ENCODE peak calls at places on chromosomes 12 and 14, in five cellular contexts. One of them, this sample, is unnamed.

GRCh38 chr14:73237219-73237785 is at the start of gene PAPLN:
- DNase-seq in SK-N-SH: peak; percentile 73
- DNase-seq in stomach: no peak
- DNase-seq in sigmoid colon: peak; percentile 80
- DNase-seq in ovary: peak; percentile 65
- DNase-seq in this sample: peak; percentile 61

GRCh38 chr12:26158078-26158764 is 33.4 kb upstream of the BHLHE41 start:
- DNase-seq in SK-N-SH: no peak
- DNase-seq in ovary: no peak
- DNase-seq in sigmoid colon: no peak
- DNase-seq in stomach: no peak
- DNase-seq in this sample: no peak

GRCh38 chr14:37140176-37140575 is 32.2 kb downstream of the SLC25A21 start:
- DNase-seq in ovary: no peak
- DNase-seq in sigmoid colon: no peak
- DNase-seq in stomach: no peak
- DNase-seq in SK-N-SH: no peak
- DNase-seq in this sample: no peak

GRCh38 chr12:12779529-12779928 is 5.9 kb upstream of the APOLD1 start:
- DNase-seq in ovary: no peak
- DNase-seq in sigmoid colon: no peak
- DNase-seq in SK-N-SH: no peak
- DNase-seq in stomach: no peak
- DNase-seq in this sample: no peak

GRCh38 chr12:14698555-14698954 is 2.2 kb upstream of the GUCY2C start:
- DNase-seq in sigmoid colon: no peak
- DNase-seq in stomach: no peak
- DNase-seq in ovary: no peak
- DNase-seq in SK-N-SH: no peak
- DNase-seq in this sample: no peak

GRCh38 chr12:65248656-65249633 is 29.5 kb upstream of the MSRB3 start:
- DNase-seq in SK-N-SH: no peak
- DNase-seq in sigmoid colon: no peak
- DNase-seq in ovary: no peak
- DNase-seq in stomach: no peak
- DNase-seq in this sample: no peak

GRCh38 chr14:25006961-25007795 is 42.8 kb downstream of the STXBP6 start:
- DNase-seq in ovary: no peak
- DNase-seq in sigmoid colon: no peak
- DNase-seq in SK-N-SH: no peak
- DNase-seq in stomach: no peak
- DNase-seq in this sample: no peak

GRCh38 chr12:58367041-58367440 is 425.7 kb downstream of the ATP23 start:
- DNase-seq in sigmoid colon: no peak
- DNase-seq in ovary: no peak
- DNase-seq in stomach: no peak
- DNase-seq in SK-N-SH: no peak
- DNase-seq in this sample: no peak

GRCh38 chr14:65949711-65950516 is 536.3 kb upstream of the CCDC196 start:
- DNase-seq in ovary: no peak
- DNase-seq in sigmoid colon: peak; percentile 72
- DNase-seq in SK-N-SH: no peak
- DNase-seq in stomach: peak; percentile 82
- DNase-seq in this sample: peak; percentile 39

GRCh38 chr14:105333613-105334364 is 19.2 kb downstream of the PACS2 start:
- DNase-seq in stomach: no peak
- DNase-seq in sigmoid colon: no peak
- DNase-seq in SK-N-SH: peak; percentile 57
- DNase-seq in ovary: no peak
- DNase-seq in this sample: no peak

GRCh38 chr12:66144796-66145754 is 14.5 kb upstream of the LLPH start:
- DNase-seq in ovary: no peak
- DNase-seq in stomach: peak; percentile 65
- DNase-seq in sigmoid colon: peak; percentile 69
- DNase-seq in SK-N-SH: peak; percentile 39
- DNase-seq in this sample: peak; percentile 55

GRCh38 chr12:15050664-15051063 is 77.8 kb downstream of the PDE6H start:
- DNase-seq in ovary: no peak
- DNase-seq in SK-N-SH: no peak
- DNase-seq in sigmoid colon: peak; percentile 67
- DNase-seq in stomach: no peak
- DNase-seq in this sample: no peak

GRCh38 chr14:50225067-50225973 is 6.1 kb downstream of the SOS2 start:
- DNase-seq in ovary: no peak
- DNase-seq in sigmoid colon: no peak
- DNase-seq in stomach: no peak
- DNase-seq in SK-N-SH: peak; percentile 16
- DNase-seq in this sample: no peak

GRCh38 chr12:47419500-47419899 is 286.3 kb downstream of the RPAP3 start:
- DNase-seq in SK-N-SH: no peak
- DNase-seq in sigmoid colon: no peak
- DNase-seq in stomach: no peak
- DNase-seq in ovary: no peak
- DNase-seq in this sample: no peak

GRCh38 chr12:122834229-122834920 is 882 bp upstream of the HIP1R start:
- DNase-seq in ovary: peak; percentile 64
- DNase-seq in stomach: peak; percentile 64
- DNase-seq in sigmoid colon: no peak
- DNase-seq in SK-N-SH: peak; percentile 83
- DNase-seq in this sample: peak; percentile 55

GRCh38 chr12:122834921-122835692 is at the start of gene HIP1R:
- DNase-seq in SK-N-SH: peak; percentile 94
- DNase-seq in stomach: peak; percentile 64
- DNase-seq in sigmoid colon: peak; percentile 69
- DNase-seq in ovary: peak; percentile 65
- DNase-seq in this sample: peak; percentile 71

GRCh38 chr12:122827258-122827657 is 8.0 kb upstream of the HIP1R start:
- DNase-seq in sigmoid colon: no peak
- DNase-seq in SK-N-SH: no peak
- DNase-seq in stomach: no peak
- DNase-seq in ovary: no peak
- DNase-seq in this sample: no peak

GRCh38 chr12:122825773-122826724 is 9.2 kb upstream of the HIP1R start:
- DNase-seq in SK-N-SH: peak; percentile 48
- DNase-seq in stomach: no peak
- DNase-seq in ovary: no peak
- DNase-seq in sigmoid colon: peak; percentile 59
- DNase-seq in this sample: no peak

DNA sequence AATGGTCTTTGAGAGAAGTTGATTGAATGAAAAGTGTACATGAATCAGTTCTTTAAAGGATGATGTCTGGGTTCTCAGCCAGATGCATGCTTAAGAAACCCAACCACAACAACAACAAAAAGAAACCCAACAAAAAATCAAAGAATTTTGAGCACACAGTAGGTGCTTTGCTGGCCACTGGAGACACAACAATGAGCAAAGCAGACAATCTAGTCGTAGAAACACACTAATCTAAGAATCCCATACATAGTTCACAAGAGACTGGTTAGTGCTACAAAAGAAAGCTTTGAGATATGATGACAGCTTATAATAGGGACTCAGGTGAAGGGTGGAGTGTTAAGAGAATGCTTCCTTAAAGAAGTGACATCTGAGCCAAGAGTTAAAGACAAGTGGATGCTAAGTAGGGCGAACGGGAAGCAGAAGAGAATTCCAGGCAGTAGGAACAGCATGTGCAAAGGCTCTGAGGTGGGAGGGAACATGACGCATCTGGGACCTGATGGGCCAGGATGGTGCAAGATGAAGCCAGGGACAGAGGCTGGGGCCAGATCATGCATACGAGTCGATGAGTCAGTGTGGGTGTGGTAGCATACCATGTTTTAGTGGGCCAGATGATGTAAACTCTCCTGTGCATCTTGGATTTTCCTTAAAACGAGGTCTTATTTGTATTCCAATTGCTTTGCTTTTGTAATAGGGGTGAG is 4.6 kb upstream of the HIP1R start:
- DNase-seq in ovary: no peak
- DNase-seq in SK-N-SH: no peak
- DNase-seq in sigmoid colon: peak; percentile 53
- DNase-seq in stomach: no peak
- DNase-seq in this sample: peak; percentile 50
- TF ChIP-seq EP300 in ovary: no peak
- TF ChIP-seq EP300 in SK-N-SH: no peak
- TF ChIP-seq EP300 in sigmoid colon: no peak
- TF ChIP-seq EP300 in stomach: no peak
- TF ChIP-seq EP300 in this sample: no peak

GRCh38 chr12:4286771-4287317 is 13.3 kb downstream of the CCND2 start:
- DNase-seq in SK-N-SH: no peak
- DNase-seq in ovary: no peak
- DNase-seq in stomach: no peak
- DNase-seq in sigmoid colon: no peak
- DNase-seq in this sample: no peak

GRCh38 chr12:4283512-4284255 is 10.1 kb downstream of the CCND2 start:
- DNase-seq in sigmoid colon: no peak
- DNase-seq in stomach: no peak
- DNase-seq in ovary: no peak
- DNase-seq in SK-N-SH: no peak
- DNase-seq in this sample: no peak

GRCh38 chr12:4284306-4284705 is 10.7 kb downstream of the CCND2 start:
- DNase-seq in stomach: no peak
- DNase-seq in SK-N-SH: no peak
- DNase-seq in sigmoid colon: no peak
- DNase-seq in ovary: no peak
- DNase-seq in this sample: no peak

GRCh38 chr12:4286228-4286627 is 12.7 kb downstream of the CCND2 start:
- DNase-seq in sigmoid colon: no peak
- DNase-seq in stomach: no peak
- DNase-seq in SK-N-SH: no peak
- DNase-seq in ovary: no peak
- DNase-seq in this sample: no peak

GRCh38 chr12:4285070-4285469 is 11.5 kb downstream of the CCND2 start:
- DNase-seq in SK-N-SH: no peak
- DNase-seq in ovary: no peak
- DNase-seq in sigmoid colon: no peak
- DNase-seq in stomach: no peak
- DNase-seq in this sample: no peak
- H3K36me3 ChIP-seq in SK-N-SH: no peaks in the 10 kb centered on the region
- H3K36me3 ChIP-seq in ovary: no peaks in the 10 kb centered on the region
- H3K36me3 ChIP-seq in sigmoid colon: peaks cover 19% of the 10 kb centered on the region
- H3K36me3 ChIP-seq in stomach: peaks cover 22% of the 10 kb centered on the region
- H3K36me3 ChIP-seq in this sample: no peaks in the 10 kb centered on the region

GRCh38 chr14:61147369-61147897 is 133.7 kb downstream of the TMEM30B start:
- DNase-seq in SK-N-SH: no peak
- DNase-seq in sigmoid colon: no peak
- DNase-seq in ovary: no peak
- DNase-seq in stomach: no peak
- DNase-seq in this sample: no peak

GRCh38 chr14:61145903-61146411 is 135.2 kb downstream of the TMEM30B start:
- DNase-seq in SK-N-SH: peak; percentile 46
- DNase-seq in ovary: no peak
- DNase-seq in sigmoid colon: no peak
- DNase-seq in stomach: no peak
- DNase-seq in this sample: no peak

GRCh38 chr14:61147898-61148549 is 133.1 kb downstream of the TMEM30B start:
- DNase-seq in sigmoid colon: peak; percentile 70
- DNase-seq in stomach: no peak
- DNase-seq in ovary: no peak
- DNase-seq in SK-N-SH: no peak
- DNase-seq in this sample: no peak

GRCh38 chr14:61146896-61147295 is 134.2 kb downstream of the TMEM30B start:
- DNase-seq in SK-N-SH: no peak
- DNase-seq in stomach: no peak
- DNase-seq in ovary: no peak
- DNase-seq in sigmoid colon: no peak
- DNase-seq in this sample: no peak

GRCh38 chr14:61145258-61145902 is 135.8 kb downstream of the TMEM30B start:
- DNase-seq in ovary: no peak
- DNase-seq in stomach: no peak
- DNase-seq in sigmoid colon: no peak
- DNase-seq in SK-N-SH: peak; percentile 53
- DNase-seq in this sample: no peak
- H3K27ac ChIP-seq in ovary: no peak overlapping the region
- H3K27ac ChIP-seq in stomach: peak overlapping the region; percentile 42
- H3K27ac ChIP-seq in sigmoid colon: peak overlapping the region; percentile 57
- H3K27ac ChIP-seq in SK-N-SH: peak overlapping the region; percentile 99
- H3K27ac ChIP-seq in this sample: peak overlapping the region; percentile 49

DNA sequence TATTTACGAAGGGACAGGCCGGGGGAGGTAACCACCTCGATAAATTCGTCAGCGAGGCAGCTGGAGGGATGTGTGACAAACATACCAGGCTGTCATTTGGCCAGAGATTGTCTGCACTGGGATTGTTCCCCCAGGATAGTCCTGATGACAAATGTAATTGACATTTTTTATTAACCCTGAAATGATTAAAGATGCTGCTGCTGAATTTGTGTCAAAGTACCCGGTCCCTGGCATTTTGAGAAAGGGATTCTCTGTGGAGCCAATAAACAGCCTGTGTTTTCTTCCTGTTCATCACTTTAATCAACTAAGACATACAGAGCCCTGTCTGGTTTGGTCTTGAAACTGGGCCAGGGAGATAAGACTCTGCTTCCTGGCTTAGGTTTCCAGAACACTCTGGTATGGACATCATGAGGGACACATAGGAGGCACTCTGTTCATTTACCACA is 117.6 kb downstream of the SLC25A47 start:
- DNase-seq in sigmoid colon: no peak
- DNase-seq in stomach: no peak
- DNase-seq in ovary: no peak
- DNase-seq in SK-N-SH: peak; percentile 76
- DNase-seq in this sample: no peak
- TF ChIP-seq EP300 in sigmoid colon: no peak
- TF ChIP-seq EP300 in stomach: no peak
- TF ChIP-seq EP300 in ovary: no peak
- TF ChIP-seq EP300 in SK-N-SH: peak; percentile 100
- TF ChIP-seq EP300 in this sample: no peak

GRCh38 chr14:93249128-93249831 is 42.2 kb downstream of the UBR7 start:
- DNase-seq in stomach: no peak
- DNase-seq in ovary: no peak
- DNase-seq in SK-N-SH: no peak
- DNase-seq in sigmoid colon: no peak
- DNase-seq in this sample: no peak

GRCh38 chr14:93239869-93240677 is 33.0 kb downstream of the UBR7 start:
- DNase-seq in stomach: no peak
- DNase-seq in SK-N-SH: no peak
- DNase-seq in ovary: no peak
- DNase-seq in sigmoid colon: no peak
- DNase-seq in this sample: no peak

GRCh38 chr14:93240678-93241000 is 33.6 kb downstream of the UBR7 start:
- DNase-seq in stomach: no peak
- DNase-seq in ovary: no peak
- DNase-seq in SK-N-SH: no peak
- DNase-seq in sigmoid colon: no peak
- DNase-seq in this sample: no peak

GRCh38 chr14:93246534-93246933 is 39.5 kb downstream of the UBR7 start:
- DNase-seq in stomach: no peak
- DNase-seq in SK-N-SH: no peak
- DNase-seq in sigmoid colon: no peak
- DNase-seq in ovary: no peak
- DNase-seq in this sample: no peak

GRCh38 chr14:93245764-93246420 is 38.8 kb downstream of the UBR7 start:
- DNase-seq in stomach: no peak
- DNase-seq in SK-N-SH: no peak
- DNase-seq in sigmoid colon: no peak
- DNase-seq in ovary: no peak
- DNase-seq in this sample: no peak
- H3K36me3 ChIP-seq in stomach: peaks cover 50% of the 10 kb centered on the region
- H3K36me3 ChIP-seq in SK-N-SH: peaks cover 53% of the 10 kb centered on the region
- H3K36me3 ChIP-seq in sigmoid colon: peaks cover 44% of the 10 kb centered on the region
- H3K36me3 ChIP-seq in ovary: no peaks in the 10 kb centered on the region
- H3K36me3 ChIP-seq in this sample: no peaks in the 10 kb centered on the region

GRCh38 chr14:99230271-99231141 is 41.5 kb downstream of the BCL11B start:
- DNase-seq in sigmoid colon: no peak
- DNase-seq in ovary: no peak
- DNase-seq in stomach: no peak
- DNase-seq in SK-N-SH: no peak
- DNase-seq in this sample: peak; percentile 45
- H3K27ac ChIP-seq in sigmoid colon: no peak overlapping the region
- H3K27ac ChIP-seq in ovary: no peak overlapping the region
- H3K27ac ChIP-seq in stomach: no peak overlapping the region
- H3K27ac ChIP-seq in SK-N-SH: no peak overlapping the region
- H3K27ac ChIP-seq in this sample: no peak overlapping the region

GRCh38 chr12:102317155-102317554 is 119.5 kb upstream of the PMCH start:
- DNase-seq in sigmoid colon: no peak
- DNase-seq in ovary: no peak
- DNase-seq in SK-N-SH: no peak
- DNase-seq in stomach: no peak
- DNase-seq in this sample: no peak
- TF ChIP-seq EP300 in sigmoid colon: no peak
- TF ChIP-seq EP300 in ovary: no peak
- TF ChIP-seq EP300 in SK-N-SH: no peak
- TF ChIP-seq EP300 in stomach: no peak
- TF ChIP-seq EP300 in this sample: no peak

This sample was measured in transverse colon.